ENCODE peak calls at places on chromosomes 11 and 22, in six cellular contexts. C is A549; X is CD8-positive, alpha-beta T cell; Z is foreskin fibroblast; Q is astrocyte; B is transverse colon. K is an unnamed sample.

GRCh38 chr11:69384548-69385465 is 90.9 kb downstream of the MYEOV start:
- DNase-seq in Z (no peak), C (no peak), Q (no peak), B (no peak), X (no peak), K (no peak)

GRCh38 chr11:117096140-117096972 is 1.9 kb downstream of the SIK3 start:
- DNase-seq in B (peak; percentile 52), C (peak; percentile 56), X (peak; percentile 17), Z (peak; percentile 57), Q (no peak), K (no peak)

GRCh38 chr22:35685731-35686130 is 31.9 kb upstream of the APOL5 start:
- DNase-seq in B (no peak), C (no peak), X (no peak), Z (peak; percentile 52), Q (peak; percentile 18), K (no peak)

GRCh38 chr11:117833401-117833891 is 8.9 kb upstream of the FXYD2 start:
- DNase-seq in Q (no peak), B (peak; percentile 82), C (no peak), Z (no peak), X (no peak), K (peak; percentile 11)

GRCh38 chr22:37726240-37726887 is 29.5 kb downstream of the TRIOBP start:
- DNase-seq in Z (peak; percentile 69), X (no peak), B (no peak), Q (peak; percentile 34), C (no peak), K (no peak)

GRCh38 chr11:17803751-17804334 is 69.3 kb downstream of the KCNC1 start:
- DNase-seq in C (no peak), B (no peak), X (no peak), Q (no peak), Z (no peak), K (no peak)

GRCh38 chr11:113615098-113615497 is 91.0 kb downstream of the TMPRSS5 start:
- DNase-seq in C (no peak), B (no peak), Z (no peak), X (no peak), Q (no peak), K (no peak)

GRCh38 chr22:40213478-40213877 is 35.8 kb downstream of the TNRC6B start:
- DNase-seq in B (no peak), Z (no peak), C (no peak), Q (no peak), X (no peak), K (no peak)

GRCh38 chr22:22848364-22848866 is 39.2 kb upstream of the IGLL5 start:
- DNase-seq in X (peak; percentile 57), Z (peak; percentile 70), Q (peak; percentile 8), B (peak; percentile 79), C (peak; percentile 38), K (no peak)

GRCh38 chr11:32266611-32267010 is 168.7 kb downstream of the WT1 start:
- DNase-seq in Z (no peak), B (no peak), C (no peak), X (no peak), Q (peak; percentile 41), K (no peak)

GRCh38 chr11:2796091-2796490 is 89.5 kb downstream of the CDKN1C start:
- DNase-seq in Z (no peak), B (peak; percentile 6), C (no peak), X (no peak), Q (no peak), K (no peak)

GRCh38 chr11:68690671-68691401 is 6.5 kb downstream of the GAL start:
- DNase-seq in B (no peak), C (no peak), X (peak; percentile 6), Z (no peak), Q (no peak), K (no peak)

GRCh38 chr11:32597914-32598313 is 14.3 kb downstream of the EIF3M start:
- DNase-seq in X (no peak), B (no peak), Q (peak; percentile 12), C (no peak), Z (no peak), K (no peak)

GRCh38 chr22:32204856-32205722 is at the start of gene RFPL2:
- DNase-seq in B (peak; percentile 32), X (no peak), C (peak; percentile 75), Q (peak; percentile 9), Z (peak; percentile 53), K (no peak)

GRCh38 chr11:47327025-47327424 is 25.5 kb downstream of the MYBPC3 start:
- DNase-seq in Z (no peak), B (no peak), C (no peak), Q (no peak), X (no peak), K (no peak)

GRCh38 chr22:40325315-40325714 is 21.0 kb upstream of the ADSL start:
- DNase-seq in Z (no peak), Q (no peak), C (no peak), B (no peak), X (peak; percentile 52), K (no peak)

GRCh38 chr11:14018441-14018840 is 55.9 kb downstream of the SPON1 start:
- DNase-seq in C (peak; percentile 12), X (no peak), Q (no peak), B (no peak), Z (no peak), K (no peak)

GRCh38 chr11:48033918-48034341 is 53.6 kb downstream of the PTPRJ start:
- DNase-seq in X (no peak), B (no peak), Z (no peak), Q (no peak), C (no peak), K (no peak)

GRCh38 chr22:27226666-27227065 is 569.3 kb downstream of the MIAT start:
- DNase-seq in Q (peak; percentile 64), Z (no peak), C (no peak), B (no peak), X (no peak), K (no peak)

GRCh38 chr11:19419813-19420212 is 179.1 kb upstream of the E2F8 start:
- DNase-seq in X (no peak), Q (peak; percentile 46), B (no peak), Z (peak; percentile 53), C (peak; percentile 75), K (peak; percentile 82)

GRCh38 chr11:19418221-19418620 is 177.5 kb upstream of the E2F8 start:
- DNase-seq in Q (no peak), Z (no peak), C (no peak), B (no peak), X (no peak), K (no peak)

GRCh38 chr11:19422257-19422656 is 181.5 kb upstream of the E2F8 start:
- DNase-seq in Z (no peak), X (no peak), B (no peak), C (no peak), Q (no peak), K (no peak)

GRCh38 chr11:19421134-19421533 is 180.4 kb upstream of the E2F8 start:
- DNase-seq in Q (no peak), B (no peak), Z (no peak), C (no peak), X (no peak), K (no peak)

GRCh38 chr11:19419021-19419750 is 178.4 kb upstream of the E2F8 start:
- DNase-seq in X (no peak), Q (peak; percentile 37), B (no peak), Z (peak; percentile 44), C (peak; percentile 69), K (peak; percentile 56)
- H3K4me3 ChIP-seq in X (no peak overlapping the region), Q (no peak overlapping the region), B (no peak overlapping the region), Z (no peak overlapping the region), C (peak overlapping the region; percentile 29), K (no peak overlapping the region)

GRCh38 chr11:100719809-100720221 is 32.7 kb downstream of the ARHGAP42 start:
- DNase-seq in X (no peak), B (peak; percentile 39), Q (peak; percentile 87), C (peak; percentile 72), Z (peak; percentile 85), K (peak; percentile 81)

GRCh38 chr11:100716848-100717247 is 29.8 kb downstream of the ARHGAP42 start:
- DNase-seq in X (no peak), B (no peak), Z (no peak), Q (no peak), C (no peak), K (no peak)

GRCh38 chr11:100715163-100715792 is 28.2 kb downstream of the ARHGAP42 start:
- DNase-seq in Q (no peak), Z (no peak), X (no peak), B (no peak), C (no peak), K (no peak)

GRCh38 chr11:100719362-100719761 is 32.3 kb downstream of the ARHGAP42 start:
- DNase-seq in X (no peak), Q (peak; percentile 46), B (no peak), C (peak; percentile 49), Z (peak; percentile 14), K (no peak)
- H3K4me3 ChIP-seq in X (no peak overlapping the region), Q (no peak overlapping the region), B (no peak overlapping the region), C (peak overlapping the region; percentile 18), Z (no peak overlapping the region), K (no peak overlapping the region)

DNA sequence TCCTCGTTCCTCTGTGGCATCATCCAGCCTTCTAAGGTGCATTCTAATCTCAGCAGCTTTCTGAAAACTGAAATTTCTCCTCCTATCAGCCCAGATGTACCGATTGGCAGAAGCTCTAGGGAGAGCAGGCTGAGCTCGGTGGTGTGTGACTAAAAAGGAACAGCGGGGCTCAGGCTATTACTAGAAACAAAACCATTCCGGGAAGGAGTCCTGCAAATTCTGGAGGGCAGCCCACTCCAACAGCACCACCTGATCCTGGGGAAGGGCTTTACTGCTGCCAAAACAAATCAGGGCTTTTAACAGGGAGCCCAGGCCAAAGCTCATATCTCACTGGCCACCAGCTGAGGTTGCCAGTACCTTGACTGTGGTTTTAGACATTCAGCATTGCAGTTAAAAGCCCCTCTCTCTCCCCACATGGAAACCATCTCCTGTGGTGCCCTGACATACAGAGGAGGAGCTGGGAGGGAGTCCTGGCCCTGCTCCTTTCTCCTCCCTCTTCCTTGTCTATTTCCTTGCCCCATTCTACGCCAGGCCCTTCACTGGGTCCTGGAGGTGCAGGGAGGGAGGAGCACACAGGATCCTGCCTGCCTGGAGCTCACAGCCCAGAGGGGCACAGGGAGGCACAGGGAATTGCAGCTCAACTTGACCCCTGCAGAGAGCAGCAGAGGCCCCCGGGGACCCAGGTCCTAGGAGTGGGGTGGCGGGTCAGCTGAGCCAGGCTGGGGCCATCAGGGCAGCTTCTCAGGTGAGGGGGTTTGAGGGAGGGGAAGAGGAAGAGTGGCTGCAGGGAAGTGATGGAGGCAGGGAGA is 889 bp downstream of the PLAAT4 start:
- DNase-seq in B (peak; percentile 44), Z (peak; percentile 66), Q (peak; percentile 96), X (no peak), C (no peak), K (no peak)
- H3K4me3 ChIP-seq in B (peak overlapping the region; percentile 16), Z (peak overlapping the region; percentile 59), Q (peak overlapping the region; percentile 38), X (peak overlapping the region; percentile 85), C (no peak overlapping the region), K (peak overlapping the region; percentile 30)

GRCh38 chr11:35970445-35970844 is 26.6 kb downstream of the LDLRAD3 start:
- DNase-seq in X (no peak), Q (no peak), Z (no peak), B (no peak), C (no peak), K (no peak)
- H3K4me3 ChIP-seq in X (no peak overlapping the region), Q (no peak overlapping the region), Z (no peak overlapping the region), B (no peak overlapping the region), C (no peak overlapping the region), K (no peak overlapping the region)

GRCh38 chr22:16608931-16609330 is 16.3 kb upstream of the CCT8L2 start:
- DNase-seq in Q (no peak), X (no peak), C (no peak), B (no peak), Z (peak; percentile 5), K (no peak)

GRCh38 chr22:16609548-16610261 is 17.1 kb upstream of the CCT8L2 start:
- DNase-seq in X (no peak), Q (no peak), C (no peak), Z (peak; percentile 4), B (no peak), K (no peak)
- H3K4me3 ChIP-seq in X (no peak overlapping the region), Q (no peak overlapping the region), C (no peak overlapping the region), Z (peak overlapping the region; percentile 26), B (no peak overlapping the region), K (no peak overlapping the region)

K was measured in skeletal muscle cell.